ENCODE peak calls at places on chromosomes 11 and 22, in five cellular contexts. Q is CD8-positive, alpha-beta T cell; X is cardiac muscle cell; J is left ventricle myocardium inferior; T is SJSA1. R is an unnamed sample.

GRCh38 chr22:33986954-33987353 is 66.7 kb upstream of the LARGE1 start:
- DNase-seq in Q (no peak), X (no peak), J (no peak), T (no peak), R (no peak)

GRCh38 chr11:8732748-8733241 is 50.2 kb downstream of the RPL27A start:
- DNase-seq in Q (no peak), X (peak; percentile 87), J (peak; percentile 76), T (peak; percentile 44), R (no peak)

GRCh38 chr11:88341852-88342251 is 4.3 kb upstream of the CTSC start:
- DNase-seq in Q (no peak), X (no peak), J (no peak), T (no peak), R (no peak)

GRCh38 chr11:78818201-78818600 is 243.5 kb upstream of the NARS2 start:
- DNase-seq in Q (no peak), X (no peak), J (no peak), T (no peak), R (no peak)

GRCh38 chr11:21475276-21475675 is 717.6 kb upstream of the ANO5 start:
- DNase-seq in Q (no peak), X (no peak), J (no peak), T (no peak), R (no peak)

GRCh38 chr22:44151661-44152060 is 29.1 kb upstream of the PARVG start:
- DNase-seq in Q (no peak), X (peak; percentile 94), J (no peak), T (peak; percentile 69), R (no peak)

GRCh38 chr11:1129143-1129665 is 28.5 kb upstream of the MUC5AC start:
- DNase-seq in Q (no peak), X (no peak), J (no peak), T (no peak), R (no peak)

GRCh38 chr11:107182983-107183382 is 164.7 kb upstream of the GUCY1A2 start:
- DNase-seq in Q (no peak), X (no peak), J (no peak), T (no peak), R (no peak)

GRCh38 chr22:43776081-43776670 is 35.9 kb downstream of the EFCAB6 start:
- DNase-seq in Q (no peak), X (no peak), J (no peak), T (no peak), R (no peak)

GRCh38 chr22:49764151-49764581 is 63.5 kb downstream of the BRD1 start:
- DNase-seq in Q (no peak), X (no peak), J (peak; percentile 13), T (no peak), R (no peak)

GRCh38 chr11:125123947-125124633 is 12.7 kb upstream of the TMEM218 start:
- DNase-seq in Q (no peak), X (peak; percentile 66), J (peak; percentile 32), T (no peak), R (no peak)

GRCh38 chr11:34972892-34973291 is 56.5 kb downstream of the PDHX start:
- DNase-seq in Q (no peak), X (peak; percentile 25), J (no peak), T (peak; percentile 88), R (no peak)

GRCh38 chr11:44817207-44817944 is 90.6 kb downstream of the TSPAN18 start:
- DNase-seq in Q (no peak), X (no peak), J (no peak), T (no peak), R (no peak)

GRCh38 chr22:50526849-50527801 is 1.7 kb upstream of the SCO2 start:
- DNase-seq in Q (no peak), X (peak; percentile 67), J (peak; percentile 65), T (no peak), R (no peak)

GRCh38 chr11:86119062-86119461 is 50.2 kb upstream of the PICALM start:
- DNase-seq in Q (no peak), X (no peak), J (no peak), T (no peak), R (no peak)

GRCh38 chr11:31968774-31969433 is 122.0 kb upstream of the RCN1 start:
- DNase-seq in Q (no peak), X (peak; percentile 86), J (no peak), T (peak; percentile 8), R (no peak)

GRCh38 chr11:65793625-65794400 is 7.0 kb downstream of the OVOL1 start:
- DNase-seq in Q (no peak), X (no peak), J (no peak), T (no peak), R (no peak)

GRCh38 chr11:65792456-65792855 is 5.6 kb downstream of the OVOL1 start:
- DNase-seq in Q (no peak), X (no peak), J (no peak), T (no peak), R (no peak)

GRCh38 chr11:65793144-65793581 is 6.3 kb downstream of the OVOL1 start:
- DNase-seq in Q (no peak), X (no peak), J (no peak), T (no peak), R (no peak)

GRCh38 chr11:65796726-65797601 is 10.1 kb downstream of the OVOL1 start:
- DNase-seq in Q (no peak), X (no peak), J (no peak), T (no peak), R (no peak)

DNA sequence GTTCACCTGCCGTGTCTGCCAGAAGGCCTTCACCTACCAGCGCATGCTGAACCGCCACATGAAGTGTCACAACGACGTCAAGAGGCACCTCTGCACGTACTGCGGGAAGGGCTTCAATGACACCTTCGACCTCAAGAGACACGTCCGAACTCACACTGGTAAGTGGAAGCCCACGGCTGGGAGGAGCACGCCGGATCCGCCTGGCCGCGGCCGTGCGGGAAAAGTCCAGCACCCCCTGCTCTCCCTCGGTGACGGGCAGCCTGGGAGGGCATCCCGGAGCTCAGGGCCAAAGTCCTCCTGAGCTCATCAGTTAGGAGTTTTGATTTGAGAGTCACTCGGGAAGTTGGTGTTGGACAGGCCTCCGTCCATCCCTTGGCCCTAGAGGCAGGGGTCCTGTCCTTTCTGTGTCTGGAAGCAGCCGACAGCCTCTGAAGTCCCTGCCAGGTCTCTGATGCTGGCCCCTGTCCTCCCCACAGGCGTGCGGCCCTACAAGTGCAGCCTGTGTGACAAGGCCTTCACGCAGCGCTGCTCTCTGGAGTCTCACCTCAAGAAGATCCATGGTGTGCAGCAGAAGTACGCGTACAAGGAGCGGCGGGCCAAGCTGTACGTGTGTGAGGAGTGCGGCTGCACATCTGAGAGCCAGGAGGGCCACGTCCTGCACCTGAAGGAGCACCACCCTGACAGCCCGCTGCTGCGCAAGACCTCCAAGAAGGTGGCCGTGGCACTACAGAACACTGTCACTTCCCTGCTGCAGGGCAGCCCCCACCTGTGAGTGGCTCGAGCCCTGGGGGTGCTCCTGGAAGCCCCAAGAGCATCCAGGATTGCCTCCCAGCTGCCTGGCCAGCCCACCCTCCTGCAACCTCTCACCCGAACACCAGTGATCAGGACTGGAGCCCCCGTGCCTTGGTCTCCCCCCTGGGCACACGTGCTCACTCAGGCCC is 8.0 kb downstream of the OVOL1 start:
- DNase-seq in Q (no peak), X (no peak), J (no peak), T (no peak), R (no peak)
- H3K9me3 ChIP-seq in Q (no peaks in the 10 kb centered on the region), X (no peaks in the 10 kb centered on the region), J (no peaks in the 10 kb centered on the region), T (no peaks in the 10 kb centered on the region), R (no peaks in the 10 kb centered on the region)

DNA sequence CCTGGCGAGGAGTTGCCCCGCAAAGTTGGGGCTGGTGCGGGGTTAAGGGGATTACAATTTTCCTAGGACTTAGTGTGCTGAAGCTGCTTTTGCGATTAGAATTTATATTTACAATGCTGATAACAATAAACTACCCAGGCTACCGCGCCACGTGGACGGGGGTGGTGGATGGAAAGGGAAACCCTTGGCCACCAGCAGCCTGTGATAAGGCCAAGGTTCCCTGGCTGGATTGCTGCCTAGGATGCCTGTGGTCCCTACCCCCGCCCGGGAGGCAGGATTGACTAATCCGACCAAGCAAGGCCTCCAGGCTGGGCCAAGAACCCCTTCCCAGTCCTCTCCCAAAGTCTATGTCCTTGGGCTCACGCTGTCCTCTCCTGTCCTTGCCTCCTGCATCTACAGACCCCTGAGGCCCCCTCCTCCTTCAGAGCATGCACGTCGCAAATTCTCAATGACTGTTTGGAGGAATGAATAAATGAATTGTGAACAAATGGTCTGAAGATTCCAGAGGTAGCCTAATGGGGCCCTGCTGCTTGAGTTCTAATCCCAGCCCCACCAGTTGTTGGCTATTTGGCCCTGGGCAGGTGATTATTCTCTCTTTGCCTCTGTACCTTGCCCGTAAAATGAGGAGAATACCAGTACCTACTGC is 7.6 kb upstream of the CHKA start:
- DNase-seq in Q (no peak), X (peak; percentile 97), J (peak; percentile 55), T (no peak), R (no peak)
- H3K4me3 ChIP-seq in Q (no peak overlapping the region), X (peak overlapping the region; percentile 16), J (peak overlapping the region; percentile 72), T (peak overlapping the region; percentile 10), R (no peak overlapping the region)

GRCh38 chr22:47379037-47379436 is 616.6 kb downstream of the TBC1D22A start:
- DNase-seq in Q (no peak), X (no peak), J (no peak), T (no peak), R (no peak)
- H3K9me3 ChIP-seq in Q (no peaks in the 10 kb centered on the region), X (no peaks in the 10 kb centered on the region), J (no peaks in the 10 kb centered on the region), T (no peaks in the 10 kb centered on the region), R (no peaks in the 10 kb centered on the region)

DNA sequence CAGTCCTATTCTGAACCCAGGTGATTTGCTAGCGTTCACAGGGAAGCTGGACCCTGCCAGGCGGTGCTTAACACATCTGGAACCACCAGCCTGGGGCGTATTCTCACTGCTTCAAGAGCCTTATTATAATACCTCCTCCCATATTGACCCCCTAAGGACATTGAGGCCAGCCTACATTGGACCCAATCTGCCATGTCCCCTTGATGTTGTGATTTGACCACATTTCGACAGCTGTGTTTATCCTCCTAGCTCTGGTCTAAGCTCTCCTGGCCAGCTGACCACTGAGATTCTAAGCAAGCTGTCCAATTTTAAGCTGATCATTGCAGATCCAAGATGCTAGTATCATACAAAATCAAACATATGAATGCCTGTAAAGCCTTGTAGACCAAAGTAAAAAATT is 148.1 kb upstream of the BLID start:
- DNase-seq in Q (no peak), X (no peak), J (no peak), T (no peak), R (no peak)
- H3K4me3 ChIP-seq in Q (no peak overlapping the region), X (no peak overlapping the region), J (no peak overlapping the region), T (no peak overlapping the region), R (no peak overlapping the region)

GRCh38 chr22:48049116-48049515 is 1286.7 kb downstream of the TBC1D22A start:
- DNase-seq in Q (no peak), X (no peak), J (no peak), T (no peak), R (no peak)

GRCh38 chr22:48045369-48045768 is 1282.9 kb downstream of the TBC1D22A start:
- DNase-seq in Q (no peak), X (no peak), J (no peak), T (no peak), R (no peak)

GRCh38 chr22:48050836-48051235 is 1288.4 kb downstream of the TBC1D22A start:
- DNase-seq in Q (no peak), X (no peak), J (no peak), T (no peak), R (no peak)

GRCh38 chr22:48044484-48045060 is 1282.1 kb downstream of the TBC1D22A start:
- DNase-seq in Q (no peak), X (no peak), J (no peak), T (no peak), R (no peak)

GRCh38 chr22:48047722-48048500 is 1285.5 kb downstream of the TBC1D22A start:
- DNase-seq in Q (no peak), X (no peak), J (no peak), T (no peak), R (no peak)
- H3K9me3 ChIP-seq in Q (no peaks in the 10 kb centered on the region), X (no peaks in the 10 kb centered on the region), J (no peaks in the 10 kb centered on the region), T (no peaks in the 10 kb centered on the region), R (no peaks in the 10 kb centered on the region)